ENCODE peak calls at places on chromosome 17, in ten cellular contexts. One of them, this sample, is unnamed. For H3K4me1, the result is how much of the 10 kb centered on the place peaks cover.

GRCh38 chr17:9475259-9475658 is 100.4 kb downstream of the STX8 start:
- DNase-seq in lung: no peak
- DNase-seq in fibroblast of lung: peak
- DNase-seq in thoracic aorta: no peak
- DNase-seq in PC-9: no peak
- DNase-seq in CD8-positive, alpha-beta memory T cell: no peak
- DNase-seq in cardiac muscle cell: peak
- DNase-seq in neural progenitor cell: no peak
- DNase-seq in Caco-2: no peak
- DNase-seq in upper lobe of left lung: no peak
- DNase-seq in this sample: no peak

GRCh38 chr17:70478883-70479282 is 309.6 kb downstream of the KCNJ2 start:
- DNase-seq in lung: no peak
- DNase-seq in fibroblast of lung: no peak
- DNase-seq in thoracic aorta: no peak
- DNase-seq in PC-9: no peak
- DNase-seq in CD8-positive, alpha-beta memory T cell: no peak
- DNase-seq in cardiac muscle cell: peak
- DNase-seq in neural progenitor cell: no peak
- DNase-seq in Caco-2: no peak
- DNase-seq in upper lobe of left lung: no peak
- DNase-seq in this sample: peak

GRCh38 chr17:67503184-67503583 is 126.1 kb downstream of the PITPNC1 start:
- DNase-seq in lung: no peak
- DNase-seq in fibroblast of lung: peak
- DNase-seq in thoracic aorta: no peak
- DNase-seq in PC-9: peak
- DNase-seq in CD8-positive, alpha-beta memory T cell: no peak
- DNase-seq in cardiac muscle cell: no peak
- DNase-seq in neural progenitor cell: no peak
- DNase-seq in Caco-2: no peak
- DNase-seq in upper lobe of left lung: no peak
- DNase-seq in this sample: no peak

GRCh38 chr17:51435641-51436091 is 175.3 kb downstream of the UTP18 start:
- DNase-seq in lung: peak
- DNase-seq in fibroblast of lung: no peak
- DNase-seq in thoracic aorta: no peak
- DNase-seq in PC-9: peak
- DNase-seq in CD8-positive, alpha-beta memory T cell: no peak
- DNase-seq in cardiac muscle cell: peak
- DNase-seq in neural progenitor cell: peak
- DNase-seq in Caco-2: peak
- DNase-seq in upper lobe of left lung: no peak
- DNase-seq in this sample: peak

GRCh38 chr17:7183433-7184090 is 4.4 kb upstream of the ASGR1 start:
- DNase-seq in lung: no peak
- DNase-seq in fibroblast of lung: no peak
- DNase-seq in thoracic aorta: no peak
- DNase-seq in PC-9: no peak
- DNase-seq in CD8-positive, alpha-beta memory T cell: no peak
- DNase-seq in cardiac muscle cell: no peak
- DNase-seq in neural progenitor cell: no peak
- DNase-seq in Caco-2: no peak
- DNase-seq in upper lobe of left lung: no peak
- DNase-seq in this sample: no peak

GRCh38 chr17:75814900-75815373 is 29.3 kb downstream of the UNC13D start:
- DNase-seq in lung: no peak
- DNase-seq in fibroblast of lung: peak
- DNase-seq in thoracic aorta: no peak
- DNase-seq in PC-9: peak
- DNase-seq in CD8-positive, alpha-beta memory T cell: peak
- DNase-seq in cardiac muscle cell: peak
- DNase-seq in neural progenitor cell: no peak
- DNase-seq in Caco-2: no peak
- DNase-seq in upper lobe of left lung: no peak
- DNase-seq in this sample: no peak

GRCh38 chr17:72332367-72332766 is 211.5 kb downstream of the SOX9 start:
- DNase-seq in lung: no peak
- DNase-seq in fibroblast of lung: no peak
- DNase-seq in thoracic aorta: no peak
- DNase-seq in PC-9: no peak
- DNase-seq in CD8-positive, alpha-beta memory T cell: no peak
- DNase-seq in cardiac muscle cell: no peak
- DNase-seq in neural progenitor cell: no peak
- DNase-seq in Caco-2: no peak
- DNase-seq in upper lobe of left lung: no peak
- DNase-seq in this sample: no peak

GRCh38 chr17:64781394-64781793 is 119.3 kb upstream of the SMURF2 start:
- DNase-seq in lung: peak
- DNase-seq in fibroblast of lung: peak
- DNase-seq in thoracic aorta: no peak
- DNase-seq in PC-9: peak
- DNase-seq in CD8-positive, alpha-beta memory T cell: peak
- DNase-seq in cardiac muscle cell: peak
- DNase-seq in neural progenitor cell: peak
- DNase-seq in Caco-2: no peak
- DNase-seq in upper lobe of left lung: peak
- DNase-seq in this sample: peak

GRCh38 chr17:2002767-2003329 is 22.3 kb downstream of the RTN4RL1 start:
- DNase-seq in lung: no peak
- DNase-seq in fibroblast of lung: no peak
- DNase-seq in thoracic aorta: no peak
- DNase-seq in PC-9: no peak
- DNase-seq in CD8-positive, alpha-beta memory T cell: no peak
- DNase-seq in cardiac muscle cell: no peak
- DNase-seq in neural progenitor cell: no peak
- DNase-seq in Caco-2: no peak
- DNase-seq in upper lobe of left lung: no peak
- DNase-seq in this sample: no peak

GRCh38 chr17:37671028-37671812 is 28.0 kb upstream of the DDX52 start:
- DNase-seq in lung: no peak
- DNase-seq in fibroblast of lung: no peak
- DNase-seq in thoracic aorta: no peak
- DNase-seq in PC-9: no peak
- DNase-seq in CD8-positive, alpha-beta memory T cell: no peak
- DNase-seq in cardiac muscle cell: no peak
- DNase-seq in neural progenitor cell: no peak
- DNase-seq in Caco-2: peak
- DNase-seq in upper lobe of left lung: no peak
- DNase-seq in this sample: no peak

GRCh38 chr17:48054238-48055185 is 6.4 kb downstream of the NFE2L1 start:
- DNase-seq in lung: peak
- DNase-seq in fibroblast of lung: peak
- DNase-seq in thoracic aorta: no peak
- DNase-seq in PC-9: no peak
- DNase-seq in CD8-positive, alpha-beta memory T cell: no peak
- DNase-seq in cardiac muscle cell: peak
- DNase-seq in neural progenitor cell: peak
- DNase-seq in Caco-2: no peak
- DNase-seq in upper lobe of left lung: peak
- DNase-seq in this sample: peak
- H3K4me1 ChIP-seq in lung: under half
- H3K4me1 ChIP-seq in fibroblast of lung: under half
- H3K4me1 ChIP-seq in thoracic aorta: half or more
- H3K4me1 ChIP-seq in PC-9: half or more
- H3K4me1 ChIP-seq in CD8-positive, alpha-beta memory T cell: under half
- H3K4me1 ChIP-seq in cardiac muscle cell: under half
- H3K4me1 ChIP-seq in neural progenitor cell: under half
- H3K4me1 ChIP-seq in Caco-2: under half
- H3K4me1 ChIP-seq in upper lobe of left lung: half or more
- H3K4me1 ChIP-seq in this sample: half or more

GRCh38 chr17:66466421-66466820 is 164.0 kb downstream of the PRKCA start:
- DNase-seq in lung: no peak
- DNase-seq in fibroblast of lung: no peak
- DNase-seq in thoracic aorta: no peak
- DNase-seq in PC-9: no peak
- DNase-seq in CD8-positive, alpha-beta memory T cell: no peak
- DNase-seq in cardiac muscle cell: no peak
- DNase-seq in neural progenitor cell: no peak
- DNase-seq in Caco-2: no peak
- DNase-seq in upper lobe of left lung: no peak
- DNase-seq in this sample: no peak
- H3K4me1 ChIP-seq in lung: under half
- H3K4me1 ChIP-seq in fibroblast of lung: under half
- H3K4me1 ChIP-seq in thoracic aorta: under half
- H3K4me1 ChIP-seq in PC-9: half or more
- H3K4me1 ChIP-seq in CD8-positive, alpha-beta memory T cell: under half
- H3K4me1 ChIP-seq in cardiac muscle cell: under half
- H3K4me1 ChIP-seq in neural progenitor cell: under half
- H3K4me1 ChIP-seq in Caco-2: under half
- H3K4me1 ChIP-seq in upper lobe of left lung: half or more
- H3K4me1 ChIP-seq in this sample: under half

GRCh38 chr17:17669081-17669850 is 12.0 kb upstream of the RAI1 start:
- DNase-seq in lung: no peak
- DNase-seq in fibroblast of lung: peak
- DNase-seq in thoracic aorta: no peak
- DNase-seq in PC-9: no peak
- DNase-seq in CD8-positive, alpha-beta memory T cell: no peak
- DNase-seq in cardiac muscle cell: peak
- DNase-seq in neural progenitor cell: peak
- DNase-seq in Caco-2: no peak
- DNase-seq in upper lobe of left lung: no peak
- DNase-seq in this sample: no peak

GRCh38 chr17:17669851-17670232 is 11.4 kb upstream of the RAI1 start:
- DNase-seq in lung: no peak
- DNase-seq in fibroblast of lung: no peak
- DNase-seq in thoracic aorta: no peak
- DNase-seq in PC-9: no peak
- DNase-seq in CD8-positive, alpha-beta memory T cell: no peak
- DNase-seq in cardiac muscle cell: no peak
- DNase-seq in neural progenitor cell: no peak
- DNase-seq in Caco-2: no peak
- DNase-seq in upper lobe of left lung: no peak
- DNase-seq in this sample: no peak

GRCh38 chr17:17671369-17672119 is 9.7 kb upstream of the RAI1 start:
- DNase-seq in lung: no peak
- DNase-seq in fibroblast of lung: peak
- DNase-seq in thoracic aorta: no peak
- DNase-seq in PC-9: no peak
- DNase-seq in CD8-positive, alpha-beta memory T cell: no peak
- DNase-seq in cardiac muscle cell: no peak
- DNase-seq in neural progenitor cell: no peak
- DNase-seq in Caco-2: no peak
- DNase-seq in upper lobe of left lung: no peak
- DNase-seq in this sample: no peak

GRCh38 chr17:17672453-17673368 is 8.5 kb upstream of the RAI1 start:
- DNase-seq in lung: no peak
- DNase-seq in fibroblast of lung: no peak
- DNase-seq in thoracic aorta: no peak
- DNase-seq in PC-9: no peak
- DNase-seq in CD8-positive, alpha-beta memory T cell: no peak
- DNase-seq in cardiac muscle cell: no peak
- DNase-seq in neural progenitor cell: no peak
- DNase-seq in Caco-2: no peak
- DNase-seq in upper lobe of left lung: no peak
- DNase-seq in this sample: no peak

GRCh38 chr17:17670701-17671319 is 10.4 kb upstream of the RAI1 start:
- DNase-seq in lung: no peak
- DNase-seq in fibroblast of lung: no peak
- DNase-seq in thoracic aorta: no peak
- DNase-seq in PC-9: no peak
- DNase-seq in CD8-positive, alpha-beta memory T cell: no peak
- DNase-seq in cardiac muscle cell: no peak
- DNase-seq in neural progenitor cell: no peak
- DNase-seq in Caco-2: no peak
- DNase-seq in upper lobe of left lung: no peak
- DNase-seq in this sample: no peak
- H3K4me1 ChIP-seq in lung: under half
- H3K4me1 ChIP-seq in fibroblast of lung: under half
- H3K4me1 ChIP-seq in thoracic aorta: under half
- H3K4me1 ChIP-seq in PC-9: under half
- H3K4me1 ChIP-seq in CD8-positive, alpha-beta memory T cell: under half
- H3K4me1 ChIP-seq in cardiac muscle cell: under half
- H3K4me1 ChIP-seq in neural progenitor cell: under half
- H3K4me1 ChIP-seq in Caco-2: under half
- H3K4me1 ChIP-seq in upper lobe of left lung: under half
- H3K4me1 ChIP-seq in this sample: under half

DNA sequence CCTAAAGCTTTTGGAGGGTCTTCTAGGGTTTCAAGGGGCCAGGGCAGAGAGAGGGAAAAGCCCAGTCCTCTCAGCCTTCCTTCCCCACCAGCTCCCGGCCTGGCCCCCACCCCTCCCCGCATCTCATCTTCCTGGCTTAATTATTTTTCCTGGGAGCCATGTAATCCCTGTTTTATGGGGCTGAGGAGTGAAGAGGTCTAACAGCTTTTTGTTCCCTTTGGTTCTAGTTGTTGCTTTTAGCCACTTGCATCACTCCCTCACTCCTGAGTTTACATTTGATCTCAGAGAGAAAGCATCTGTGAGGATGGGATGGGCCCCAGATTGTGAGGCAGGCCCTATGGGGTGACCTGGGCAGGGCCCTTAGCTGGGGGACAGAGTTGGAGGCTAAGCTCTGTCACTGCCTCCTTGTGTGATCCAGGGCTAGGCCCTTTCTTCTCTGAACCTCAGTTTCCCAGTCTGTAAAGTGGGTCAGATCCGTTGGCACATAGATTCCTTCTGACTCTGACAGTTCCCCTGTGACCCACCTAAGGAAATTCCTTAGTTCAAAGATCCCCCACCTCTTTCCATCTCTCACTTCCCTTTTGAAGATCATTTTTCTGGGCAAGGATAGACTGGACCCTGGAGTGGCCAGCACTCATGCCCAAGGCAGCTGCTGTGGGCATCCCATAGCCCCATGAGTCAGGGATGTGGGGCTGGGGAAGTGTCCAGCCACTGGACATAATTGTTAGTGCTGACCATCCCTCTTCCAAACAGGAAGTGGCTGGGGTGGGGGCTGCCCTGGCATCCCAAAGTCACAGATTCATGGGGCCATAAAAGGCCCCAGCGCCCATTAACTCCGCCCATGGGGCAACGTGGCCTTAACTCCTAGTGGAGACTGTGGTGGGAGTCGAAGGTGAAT is 20.1 kb downstream of the UNC119 start:
- DNase-seq in lung: no peak
- DNase-seq in fibroblast of lung: no peak
- DNase-seq in thoracic aorta: no peak
- DNase-seq in PC-9: no peak
- DNase-seq in CD8-positive, alpha-beta memory T cell: no peak
- DNase-seq in cardiac muscle cell: no peak
- DNase-seq in neural progenitor cell: no peak
- DNase-seq in Caco-2: no peak
- DNase-seq in upper lobe of left lung: no peak
- DNase-seq in this sample: no peak
- H3K4me1 ChIP-seq in lung: under half
- H3K4me1 ChIP-seq in fibroblast of lung: under half
- H3K4me1 ChIP-seq in thoracic aorta: under half
- H3K4me1 ChIP-seq in PC-9: under half
- H3K4me1 ChIP-seq in CD8-positive, alpha-beta memory T cell: under half
- H3K4me1 ChIP-seq in cardiac muscle cell: under half
- H3K4me1 ChIP-seq in neural progenitor cell: under half
- H3K4me1 ChIP-seq in Caco-2: under half
- H3K4me1 ChIP-seq in upper lobe of left lung: under half
- H3K4me1 ChIP-seq in this sample: under half

GRCh38 chr17:44105941-44106340 is 17.5 kb downstream of the HDAC5 start:
- DNase-seq in lung: no peak
- DNase-seq in fibroblast of lung: no peak
- DNase-seq in thoracic aorta: no peak
- DNase-seq in PC-9: no peak
- DNase-seq in CD8-positive, alpha-beta memory T cell: no peak
- DNase-seq in cardiac muscle cell: no peak
- DNase-seq in neural progenitor cell: no peak
- DNase-seq in Caco-2: no peak
- DNase-seq in upper lobe of left lung: no peak
- DNase-seq in this sample: no peak
- H3K4me1 ChIP-seq in lung: under half
- H3K4me1 ChIP-seq in fibroblast of lung: under half
- H3K4me1 ChIP-seq in thoracic aorta: half or more
- H3K4me1 ChIP-seq in PC-9: half or more
- H3K4me1 ChIP-seq in CD8-positive, alpha-beta memory T cell: under half
- H3K4me1 ChIP-seq in cardiac muscle cell: half or more
- H3K4me1 ChIP-seq in neural progenitor cell: under half
- H3K4me1 ChIP-seq in Caco-2: under half
- H3K4me1 ChIP-seq in upper lobe of left lung: under half
- H3K4me1 ChIP-seq in this sample: half or more

GRCh38 chr17:17940451-17940911 is 31.7 kb downstream of the TOM1L2 start:
- DNase-seq in lung: no peak
- DNase-seq in fibroblast of lung: peak
- DNase-seq in thoracic aorta: no peak
- DNase-seq in PC-9: no peak
- DNase-seq in CD8-positive, alpha-beta memory T cell: no peak
- DNase-seq in cardiac muscle cell: no peak
- DNase-seq in neural progenitor cell: no peak
- DNase-seq in Caco-2: peak
- DNase-seq in upper lobe of left lung: no peak
- DNase-seq in this sample: no peak
- H3K4me1 ChIP-seq in lung: under half
- H3K4me1 ChIP-seq in fibroblast of lung: under half
- H3K4me1 ChIP-seq in thoracic aorta: half or more
- H3K4me1 ChIP-seq in PC-9: half or more
- H3K4me1 ChIP-seq in CD8-positive, alpha-beta memory T cell: under half
- H3K4me1 ChIP-seq in cardiac muscle cell: half or more
- H3K4me1 ChIP-seq in neural progenitor cell: under half
- H3K4me1 ChIP-seq in Caco-2: half or more
- H3K4me1 ChIP-seq in upper lobe of left lung: half or more
- H3K4me1 ChIP-seq in this sample: half or more